ENCODE peak calls at places on chromosomes 13 and 19, in nine cellular contexts. M is H1, F is A549, X is HepG2, C is K562, Q is NB4, H is endothelial cell of umbilical vein, V is WTC11, J is SK-N-SH. T is an unnamed sample.

GRCh38 chr19:8085606-8086464 is 33.3 kb downstream of the CCL25 start:
- DNase-seq in M (no peak), F (peak; percentile 61), X (peak; percentile 84), C (peak; percentile 91), Q (peak; percentile 94), H (no peak), V (no peak), J (no peak), T (no peak)

GRCh38 chr19:8221161-8221560 is 12.0 kb downstream of the CERS4 start:
- DNase-seq in M (no peak), F (no peak), X (no peak), C (no peak), Q (no peak), H (no peak), V (no peak), J (no peak), T (no peak)

GRCh38 chr19:35041548-35042055 is at the start of gene HPN:
- DNase-seq in M (no peak), F (no peak), X (peak; percentile 77), C (peak; percentile 69), Q (no peak), H (no peak), V (peak; percentile 86), J (no peak), T (no peak)

GRCh38 chr13:111117961-111118360 is 2.9 kb downstream of the ARHGEF7 start:
- DNase-seq in M (no peak), F (no peak), X (no peak), C (no peak), Q (no peak), H (no peak), V (no peak), J (peak; percentile 81), T (no peak)

GRCh38 chr13:99657848-99658265 is 156.6 kb downstream of the TM9SF2 start:
- DNase-seq in M (no peak), F (peak; percentile 48), X (no peak), C (no peak), Q (no peak), H (peak; percentile 46), V (peak; percentile 63), J (peak; percentile 28), T (no peak)

GRCh38 chr13:77213644-77214043 is 113.2 kb downstream of the MYCBP2 start:
- DNase-seq in M (no peak), F (peak; percentile 49), X (no peak), C (no peak), Q (no peak), H (peak; percentile 50), V (no peak), J (no peak), T (no peak)

GRCh38 chr19:46896076-46896794 is 35.4 kb downstream of the ARHGAP35 start:
- DNase-seq in M (no peak), F (no peak), X (no peak), C (no peak), Q (no peak), H (no peak), V (no peak), J (no peak), T (no peak)

GRCh38 chr13:50357586-50358118 is 342.4 kb downstream of the KCNRG start:
- DNase-seq in M (no peak), F (no peak), X (no peak), C (peak; percentile 10), Q (no peak), H (peak; percentile 27), V (no peak), J (no peak), T (no peak)

GRCh38 chr19:6259312-6259861 is 20.4 kb downstream of the MLLT1 start:
- DNase-seq in M (no peak), F (no peak), X (no peak), C (no peak), Q (no peak), H (no peak), V (no peak), J (no peak), T (no peak)

GRCh38 chr19:10372698-10373097 is 7.7 kb downstream of the TYK2 start:
- DNase-seq in M (no peak), F (no peak), X (no peak), C (no peak), Q (peak; percentile 100), H (no peak), V (no peak), J (no peak), T (no peak)

GRCh38 chr13:95447766-95448165 is 104.8 kb upstream of the CLDN10 start:
- DNase-seq in M (no peak), F (no peak), X (no peak), C (no peak), Q (no peak), H (no peak), V (peak; percentile 25), J (no peak), T (no peak)

DNA sequence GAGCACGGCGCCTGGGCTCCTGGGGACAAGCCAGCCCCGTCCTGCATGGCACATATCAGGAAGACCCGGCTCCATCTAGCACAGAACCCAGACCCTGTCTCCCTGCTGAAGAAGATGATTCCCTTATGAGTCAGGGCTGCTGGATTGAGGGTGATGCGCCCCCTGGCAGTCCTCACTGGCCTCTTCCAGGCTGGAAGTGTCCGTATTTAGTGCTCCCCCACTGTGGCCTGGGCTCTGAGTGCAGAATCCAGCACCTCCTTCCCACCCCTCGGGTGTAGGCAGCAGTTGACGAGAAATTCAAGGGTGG is 14.9 kb downstream of the COMP start:
- DNase-seq in M (no peak), F (no peak), X (no peak), C (peak; percentile 53), Q (no peak), H (no peak), V (no peak), J (no peak), T (no peak)
- TF ChIP-seq MAX in M (no peak), F (no peak), X (no peak), C (no peak), Q (no peak), H (no peak), V (no peak), J (no peak), T (no peak)

GRCh38 chr19:57802269-57802668 is 12.4 kb downstream of the ZNF552 start:
- DNase-seq in M (no peak), F (no peak), X (no peak), C (no peak), Q (no peak), H (no peak), V (peak; percentile 34), J (no peak), T (no peak)

GRCh38 chr19:57800696-57801095 is 14.0 kb downstream of the ZNF552 start:
- DNase-seq in M (no peak), F (no peak), X (no peak), C (no peak), Q (no peak), H (no peak), V (no peak), J (no peak), T (no peak)

GRCh38 chr19:57803265-57803593 is 11.5 kb downstream of the ZNF552 start:
- DNase-seq in M (no peak), F (no peak), X (no peak), C (no peak), Q (no peak), H (no peak), V (no peak), J (no peak), T (no peak)

GRCh38 chr19:57807541-57807940 is 7.2 kb downstream of the ZNF552 start:
- DNase-seq in M (no peak), F (no peak), X (no peak), C (no peak), Q (no peak), H (no peak), V (no peak), J (no peak), T (no peak)

DNA sequence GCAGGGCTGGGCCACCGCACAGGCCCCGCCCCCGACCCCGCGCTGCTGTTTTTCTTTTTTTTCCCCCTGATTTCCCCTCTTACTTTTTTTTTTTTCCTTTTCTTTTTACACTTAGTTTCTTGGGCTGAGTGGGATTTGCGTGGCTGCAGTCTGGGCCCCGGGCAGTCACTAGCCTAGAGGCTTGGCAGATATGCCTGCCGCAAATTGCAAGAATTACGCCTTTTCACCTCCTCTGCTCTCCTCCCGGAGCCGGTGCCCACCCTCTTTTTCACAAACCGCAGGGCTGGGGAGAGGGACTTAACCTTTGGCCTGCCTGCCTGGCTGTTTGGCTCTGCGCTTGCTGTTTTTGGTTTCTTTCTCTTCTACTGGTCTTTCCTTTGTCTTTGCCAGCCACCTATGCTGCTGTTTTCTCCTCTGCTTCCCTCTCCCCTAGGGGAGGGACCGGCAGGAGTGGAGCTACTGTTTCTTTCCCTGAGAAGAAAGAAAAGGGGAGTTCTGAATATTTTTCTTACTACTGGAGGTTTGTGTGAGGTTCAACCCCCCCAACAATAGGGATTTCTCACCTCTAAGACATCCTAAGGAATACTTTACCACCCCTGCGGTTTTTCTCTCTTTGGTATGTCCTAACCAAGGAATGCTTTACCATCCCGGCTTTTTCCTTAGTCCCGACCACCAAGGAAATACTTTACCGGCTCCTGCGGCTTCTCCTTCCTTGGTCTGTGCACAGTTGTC is 11.0 kb downstream of the ZNF552 start:
- DNase-seq in M (no peak), F (no peak), X (peak; percentile 30), C (no peak), Q (no peak), H (peak; percentile 71), V (peak; percentile 69), J (peak; percentile 68), T (peak; percentile 12)
- TF ChIP-seq MAX in M (no peak), F (no peak), X (no peak), C (no peak), Q (no peak), H (no peak), V (no peak), J (peak; percentile 6), T (no peak)

GRCh38 chr19:42089772-42090171 is 13.8 kb downstream of the ZNF574 start:
- DNase-seq in M (no peak), F (no peak), X (no peak), C (no peak), Q (no peak), H (no peak), V (no peak), J (no peak), T (no peak)

GRCh38 chr19:42093505-42093904 is 17.5 kb downstream of the ZNF574 start:
- DNase-seq in M (no peak), F (no peak), X (no peak), C (no peak), Q (no peak), H (no peak), V (no peak), J (no peak), T (no peak)

GRCh38 chr19:42090687-42091086 is 14.7 kb downstream of the ZNF574 start:
- DNase-seq in M (no peak), F (no peak), X (no peak), C (no peak), Q (no peak), H (no peak), V (no peak), J (no peak), T (no peak)

GRCh38 chr19:42091300-42092266 is 15.6 kb downstream of the ZNF574 start:
- DNase-seq in M (no peak), F (peak; percentile 66), X (no peak), C (no peak), Q (no peak), H (peak; percentile 67), V (no peak), J (peak; percentile 50), T (no peak)

GRCh38 chr19:42092350-42092749 is 16.4 kb downstream of the ZNF574 start:
- DNase-seq in M (no peak), F (peak; percentile 70), X (no peak), C (no peak), Q (peak; percentile 46), H (peak; percentile 92), V (peak; percentile 69), J (peak; percentile 63), T (no peak)
- TF ChIP-seq MAX in M (no peak), F (peak; percentile 18), X (no peak), C (no peak), Q (no peak), H (no peak), V (no peak), J (no peak), T (no peak)

GRCh38 chr13:33186851-33187250 is 98.7 kb downstream of the STARD13 start:
- DNase-seq in M (no peak), F (no peak), X (no peak), C (no peak), Q (peak; percentile 35), H (peak; percentile 89), V (no peak), J (no peak), T (no peak)
- TF ChIP-seq MAX in M (no peak), F (no peak), X (no peak), C (no peak), Q (no peak), H (no peak), V (no peak), J (no peak), T (no peak)

T was measured in HCT116.